ENCODE peak calls at places on chromosomes 1 and 21, in six cellular contexts. O is fibroblast of villous mesenchyme, A is suprapubic skin, T is fibroblast of lung, N is left ventricle myocardium inferior, S is mammary epithelial cell. P is an unnamed sample.

GRCh38 chr1:147264158-147264768 is 21.8 kb downstream of the CHD1L start:
- DNase-seq in O (peak), A (no peak), T (peak), N (no peak), S (peak), P (no peak)

GRCh38 chr1:180270767-180271639 is 40.9 kb downstream of the LHX4 start:
- DNase-seq in O (peak), A (no peak), T (peak), N (no peak), S (peak), P (no peak)

GRCh38 chr1:203726417-203726867 is 38.5 kb upstream of the LAX1 start:
- DNase-seq in O (no peak), A (no peak), T (no peak), N (no peak), S (no peak), P (no peak)

GRCh38 chr1:206717237-206717989 is 32.7 kb downstream of the MAPKAPK2 start:
- DNase-seq in O (peak), A (peak), T (no peak), N (no peak), S (no peak), P (no peak)

GRCh38 chr1:231376875-231377549 is 38.9 kb downstream of the SPRTN start:
- DNase-seq in O (no peak), A (no peak), T (no peak), N (no peak), S (no peak), P (no peak)

GRCh38 chr1:234970371-234970730 is 158.3 kb downstream of the TOMM20 start:
- DNase-seq in O (peak), A (no peak), T (peak), N (no peak), S (peak), P (no peak)

GRCh38 chr1:35062518-35063196 is 16.5 kb upstream of the ZMYM1 start:
- DNase-seq in O (no peak), A (no peak), T (peak), N (no peak), S (peak), P (no peak)

GRCh38 chr1:3231245-3231644 is 162.2 kb downstream of the PRDM16 start:
- DNase-seq in O (no peak), A (no peak), T (no peak), N (no peak), S (no peak), P (no peak)

GRCh38 chr1:34915521-34915920 is 13.9 kb downstream of the DLGAP3 start:
- DNase-seq in O (no peak), A (no peak), T (no peak), N (no peak), S (no peak), P (no peak)

GRCh38 chr1:179825201-179825600 is 52.4 kb downstream of the TOR1AIP2 start:
- DNase-seq in O (no peak), A (no peak), T (no peak), N (no peak), S (no peak), P (no peak)

GRCh38 chr1:66271904-66272254 is 262.1 kb upstream of the SGIP1 start:
- DNase-seq in O (peak), A (peak), T (peak), N (peak), S (peak), P (no peak)

GRCh38 chr1:54973205-54973921 is 7.1 kb upstream of the TMEM61 start:
- DNase-seq in O (peak), A (no peak), T (peak), N (peak), S (no peak), P (no peak)

GRCh38 chr21:33051925-33052324 is 18.0 kb upstream of the OLIG1 start:
- DNase-seq in O (no peak), A (no peak), T (no peak), N (no peak), S (no peak), P (no peak)

GRCh38 chr1:210901981-210902770 is 231.8 kb downstream of the KCNH1 start:
- DNase-seq in O (no peak), A (no peak), T (no peak), N (no peak), S (no peak), P (no peak)

GRCh38 chr1:55073187-55073916 is 34.0 kb downstream of the PCSK9 start:
- DNase-seq in O (no peak), A (no peak), T (no peak), N (no peak), S (no peak), P (no peak)

GRCh38 chr1:27349784-27350672 is 8.2 kb downstream of the SYTL1 start:
- DNase-seq in O (peak), A (peak), T (peak), N (peak), S (no peak), P (no peak)

GRCh38 chr1:198681247-198681646 is 42.4 kb downstream of the PTPRC start:
- DNase-seq in O (peak), A (no peak), T (peak), N (no peak), S (no peak), P (no peak)

GRCh38 chr1:43853161-43853921 is 80.3 kb upstream of the ARTN start:
- DNase-seq in O (peak), A (no peak), T (peak), N (peak), S (peak), P (no peak)

GRCh38 chr1:228275435-228276342 is 67.8 kb downstream of the OBSCN start:
- DNase-seq in O (peak), A (peak), T (peak), N (peak), S (peak), P (peak)

GRCh38 chr1:15758953-15759661 is 512 bp downstream of the FBLIM1 start:
- DNase-seq in O (peak), A (no peak), T (no peak), N (no peak), S (peak), P (no peak)

GRCh38 chr1:47881505-47882442 is 115.4 kb downstream of the TRABD2B start:
- DNase-seq in O (peak), A (no peak), T (no peak), N (no peak), S (peak), P (no peak)

GRCh38 chr1:172322219-172323061 is 98.0 kb upstream of the C1orf105 start:
- DNase-seq in O (peak), A (peak), T (peak), N (peak), S (peak), P (no peak)
- TF ChIP-seq CTCF in O (no peak), A (no peak), T (no peak), N (no peak), S (no peak), P (no peak)

DNA sequence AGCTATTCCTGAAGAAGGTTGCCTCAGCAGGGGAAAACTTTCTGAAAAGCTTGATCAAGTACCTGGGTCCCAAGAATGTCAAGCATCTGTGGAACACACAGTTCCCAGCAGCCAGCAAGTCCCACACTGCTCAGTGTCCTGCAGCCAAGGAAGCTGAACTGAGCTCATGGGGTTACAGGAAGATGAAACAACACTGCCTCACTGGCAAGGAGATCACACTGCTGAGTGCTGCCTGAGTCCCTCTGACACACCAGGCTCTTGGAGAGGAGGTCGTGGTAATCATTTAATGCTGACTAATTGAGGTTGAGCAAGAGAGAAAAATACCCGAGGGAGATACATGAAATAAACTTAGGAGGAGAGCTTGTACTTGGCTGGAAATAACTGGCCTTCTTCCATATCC is 75.2 kb downstream of the MPZL1 start:
- DNase-seq in O (peak), A (peak), T (peak), N (peak), S (peak), P (no peak)
- TF ChIP-seq CTCF in O (no peak), A (no peak), T (peak), N (no peak), S (no peak), P (no peak)

GRCh38 chr1:155694167-155694566 is 5.3 kb downstream of the DAP3 start:
- DNase-seq in O (no peak), A (no peak), T (no peak), N (no peak), S (no peak), P (no peak)

GRCh38 chr1:155691992-155692528 is 3.2 kb downstream of the DAP3 start:
- DNase-seq in O (no peak), A (no peak), T (no peak), N (no peak), S (no peak), P (no peak)

GRCh38 chr1:155688318-155689121 is at the start of the genes DAP3 and YY1AP1:
- DNase-seq in O (peak), A (peak), T (peak), N (peak), S (peak), P (peak)
- TF ChIP-seq CTCF in O (no peak), A (no peak), T (no peak), N (peak), S (no peak), P (no peak)

DNA sequence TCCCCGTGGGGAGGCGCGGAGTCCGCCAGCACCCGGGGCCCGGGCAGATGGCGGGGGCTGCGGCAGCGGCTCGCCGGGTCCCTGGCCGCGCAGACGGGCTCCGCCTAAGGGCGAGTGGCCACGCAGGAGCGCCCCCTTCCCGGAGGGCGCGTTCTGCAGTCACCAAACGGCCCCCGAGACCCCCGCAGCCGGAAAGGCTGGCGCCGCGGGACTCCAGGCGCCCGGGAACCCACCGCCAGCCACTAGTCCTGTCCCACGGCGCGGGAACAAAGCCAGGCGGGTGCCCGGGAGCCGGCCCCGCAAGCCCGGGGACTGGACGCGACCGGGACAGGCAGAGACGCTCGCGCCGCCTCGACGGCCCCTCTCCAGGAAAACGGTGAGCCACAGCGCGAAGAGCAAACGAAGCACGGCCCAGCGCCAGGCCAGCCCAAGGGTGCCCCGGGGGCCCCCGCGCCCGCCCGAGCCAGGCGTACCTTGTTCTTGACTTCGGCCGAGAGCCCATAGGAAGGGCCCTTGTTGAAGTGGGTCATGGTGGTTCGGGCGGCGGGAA is 470 bp downstream of the CNN3 start:
- DNase-seq in O (peak), A (peak), T (peak), N (peak), S (peak), P (peak)
- TF ChIP-seq CTCF in O (peak), A (peak), T (peak), N (peak), S (no peak), P (peak)

DNA sequence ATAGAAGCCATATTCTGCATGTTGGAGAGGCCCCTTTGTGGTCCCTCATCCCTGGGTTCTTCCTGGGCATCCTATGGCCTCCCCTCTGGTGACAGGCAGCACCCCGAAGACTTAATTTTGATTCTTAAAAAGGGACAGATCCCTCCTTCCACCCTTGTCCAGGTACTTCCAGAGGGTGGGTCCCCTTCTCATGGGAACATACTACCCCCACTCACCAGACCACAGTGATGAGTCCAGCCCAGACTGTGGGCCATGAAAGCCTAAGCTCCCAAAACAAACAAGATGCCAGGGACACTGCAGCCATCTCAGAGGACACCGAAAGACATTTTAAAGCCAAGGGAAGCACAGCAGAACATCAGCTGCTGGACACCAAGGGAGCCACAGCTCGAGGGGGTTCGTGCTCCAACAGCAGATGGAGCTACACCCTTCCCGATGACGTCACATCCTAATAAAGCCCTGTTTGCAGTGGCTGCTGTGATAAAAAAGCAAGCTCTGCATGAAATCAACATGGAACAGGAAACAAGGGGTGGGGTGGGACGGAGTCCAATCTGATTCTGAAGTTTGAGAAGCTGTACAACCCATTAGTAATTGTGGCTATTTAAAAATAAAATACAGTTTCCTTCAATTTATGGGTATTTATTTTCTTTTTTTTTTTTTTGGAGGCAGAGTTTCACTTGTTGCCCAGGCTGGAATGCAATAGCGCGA is 32.4 kb downstream of the GNB1 start:
- DNase-seq in O (peak), A (peak), T (peak), N (peak), S (peak), P (no peak)
- TF ChIP-seq CTCF in O (peak), A (peak), T (peak), N (peak), S (peak), P (no peak)

DNA sequence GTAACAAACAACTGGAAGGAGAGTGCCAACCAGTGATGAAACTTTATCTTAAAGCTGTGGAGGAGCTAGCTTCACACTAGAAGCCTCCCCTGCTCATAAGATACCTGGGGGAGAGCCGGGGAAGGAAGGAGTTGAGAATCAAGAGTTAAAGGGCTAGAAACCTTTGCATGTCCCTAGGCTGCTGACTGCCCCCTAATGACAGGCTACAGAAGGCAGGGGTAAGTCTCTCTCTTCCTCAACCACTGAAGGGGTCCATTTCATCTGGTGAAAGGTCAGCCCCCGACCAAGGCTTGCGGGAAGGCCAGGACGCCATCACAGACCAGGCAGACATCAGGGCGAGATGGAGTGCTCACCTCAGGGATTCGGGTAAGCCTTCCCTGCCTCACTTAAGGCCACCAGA is 65.6 kb upstream of the GRHL3 start:
- DNase-seq in O (no peak), A (no peak), T (no peak), N (no peak), S (no peak), P (no peak)
- TF ChIP-seq CTCF in O (no peak), A (no peak), T (no peak), N (no peak), S (no peak), P (no peak)

GRCh38 chr1:7640920-7641319 is 130.2 kb upstream of the VAMP3 start:
- DNase-seq in O (no peak), A (no peak), T (no peak), N (no peak), S (no peak), P (no peak)

GRCh38 chr1:7642781-7643180 is 128.3 kb upstream of the VAMP3 start:
- DNase-seq in O (no peak), A (no peak), T (no peak), N (no peak), S (no peak), P (no peak)

GRCh38 chr1:7642418-7642704 is 128.7 kb upstream of the VAMP3 start:
- DNase-seq in O (no peak), A (no peak), T (no peak), N (no peak), S (no peak), P (no peak)

GRCh38 chr1:7640350-7640749 is 130.7 kb upstream of the VAMP3 start:
- DNase-seq in O (no peak), A (no peak), T (no peak), N (no peak), S (no peak), P (no peak)

DNA sequence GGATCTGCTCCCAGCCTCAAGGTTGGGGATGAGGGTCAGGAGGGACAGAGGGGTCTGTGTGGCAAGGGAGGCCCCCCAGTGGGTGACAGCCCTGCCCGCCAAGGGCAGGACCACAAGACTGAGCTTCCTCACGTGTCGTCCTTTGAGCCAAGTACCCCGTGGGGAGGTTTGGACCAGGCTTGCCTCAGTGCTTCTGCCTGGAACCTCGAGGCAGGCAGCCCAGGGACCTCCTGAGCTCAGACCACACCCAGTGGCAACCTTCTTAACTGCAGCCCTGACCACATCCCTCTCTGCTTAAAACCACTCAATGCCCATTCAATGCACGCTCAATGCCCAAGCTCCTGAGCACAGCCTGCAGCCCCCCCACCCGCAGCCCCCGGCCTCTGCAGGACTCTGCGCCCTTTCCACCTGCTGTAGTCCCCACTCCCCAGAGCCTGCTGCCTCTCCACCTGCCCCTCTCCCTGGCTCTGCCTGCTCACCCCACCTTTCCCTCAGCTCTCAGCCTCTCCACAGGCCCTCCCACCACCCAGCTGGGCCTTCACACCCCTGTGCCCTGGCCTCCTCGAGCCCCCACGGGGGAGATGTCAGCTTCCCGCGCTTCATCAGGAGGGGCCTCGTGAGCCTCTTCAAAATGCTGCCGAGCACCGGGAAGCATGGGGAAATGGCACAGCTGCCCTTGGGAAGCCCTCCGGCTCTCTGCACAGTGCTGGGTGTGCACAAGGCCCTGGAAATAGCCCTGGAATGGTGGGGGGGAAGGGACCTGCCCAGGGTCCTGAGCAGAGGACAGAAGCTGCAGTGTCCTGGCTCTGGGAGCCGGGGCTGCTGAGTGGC is 129.3 kb upstream of the VAMP3 start:
- DNase-seq in O (no peak), A (no peak), T (no peak), N (no peak), S (no peak), P (no peak)
- TF ChIP-seq CTCF in O (no peak), A (no peak), T (no peak), N (no peak), S (no peak), P (no peak)

P was measured in type B pancreatic cell.